ENCODE peak calls at places on chromosomes 11 and 22, in seven cellular contexts. J is neuronal stem cell, W is H9, F is IMR-90, D is H1, V is mesendoderm, E is trophoblast cell. S is an unnamed sample. For H3K27me3, the result is how much of the 10 kb centered on the place peaks cover.

GRCh38 chr22:19620742-19621371 is 93.4 kb upstream of the SEPTIN5 start:
- DNase-seq in V (no peak), W (no peak), J (no peak), E (no peak), F (no peak), D (no peak), S (no peak)

GRCh38 chr22:17785185-17786184 is 11.2 kb upstream of the BID start:
- DNase-seq in D (peak), F (no peak), E (peak), W (peak), J (no peak), V (peak), S (peak)

GRCh38 chr11:1375161-1375954 is 14.4 kb upstream of the BRSK2 start:
- DNase-seq in D (no peak), V (no peak), E (no peak), J (no peak), W (no peak), F (no peak), S (no peak)

GRCh38 chr11:95599959-95600586 is 189.5 kb downstream of the FAM76B start:
- DNase-seq in E (no peak), J (no peak), D (no peak), V (no peak), F (no peak), W (no peak), S (no peak)

GRCh38 chr11:128417607-128418324 is 169.6 kb downstream of the ETS1 start:
- DNase-seq in V (no peak), D (no peak), E (no peak), F (peak), W (no peak), J (no peak), S (peak)

GRCh38 chr22:39482768-39483167 is 19.3 kb upstream of the MIEF1 start:
- DNase-seq in E (no peak), F (peak), V (no peak), W (no peak), J (no peak), D (no peak), S (peak)

GRCh38 chr11:118687906-118688305 is 8.5 kb upstream of the TREH start:
- DNase-seq in D (no peak), W (no peak), F (no peak), J (no peak), E (no peak), V (no peak), S (no peak)

GRCh38 chr11:47723041-47723440 is 7.9 kb upstream of the AGBL2 start:
- DNase-seq in E (peak), F (no peak), V (no peak), W (no peak), D (no peak), J (no peak), S (no peak)

GRCh38 chr22:50010676-50011446 is 1.7 kb downstream of the IL17REL start:
- DNase-seq in E (no peak), F (no peak), V (no peak), J (no peak), W (peak), D (peak), S (no peak)

GRCh38 chr11:113715882-113716625 is 9.9 kb upstream of the TMPRSS5 start:
- DNase-seq in W (no peak), F (no peak), V (no peak), E (no peak), D (no peak), J (no peak), S (no peak)

GRCh38 chr22:37777122-37777687 is 30.5 kb upstream of the GCAT start:
- DNase-seq in D (no peak), V (peak), J (no peak), E (peak), W (no peak), F (peak), S (peak)

GRCh38 chr11:14793546-14793945 is 98.5 kb downstream of the CYP2R1 start:
- DNase-seq in F (no peak), V (no peak), W (no peak), J (no peak), D (no peak), E (no peak), S (no peak)

GRCh38 chr11:22699388-22699787 is 33.0 kb downstream of the GAS2 start:
- DNase-seq in D (no peak), F (no peak), E (no peak), W (no peak), V (no peak), J (no peak), S (no peak)

GRCh38 chr11:120579601-120580000 is 68.1 kb downstream of the GRIK4 start:
- DNase-seq in D (no peak), F (no peak), V (no peak), E (no peak), J (no peak), W (no peak), S (no peak)

GRCh38 chr11:120577624-120578363 is 66.2 kb downstream of the GRIK4 start:
- DNase-seq in V (no peak), F (no peak), E (no peak), D (no peak), W (no peak), J (no peak), S (no peak)

GRCh38 chr11:120577041-120577440 is 65.5 kb downstream of the GRIK4 start:
- DNase-seq in V (no peak), W (no peak), E (no peak), J (no peak), F (no peak), D (no peak), S (no peak)

GRCh38 chr11:120576606-120577005 is 65.1 kb downstream of the GRIK4 start:
- DNase-seq in E (no peak), D (no peak), V (no peak), J (no peak), W (no peak), F (no peak), S (no peak)

GRCh38 chr11:120578591-120579154 is 67.1 kb downstream of the GRIK4 start:
- DNase-seq in F (no peak), E (no peak), D (no peak), W (no peak), J (no peak), V (no peak), S (no peak)
- H3K27me3 ChIP-seq in F (under half), E (under half), D (under half), W (under half), J (under half), V (under half), S (half or more)

GRCh38 chr11:27596802-27597201 is 90.2 kb upstream of the LIN7C start:
- DNase-seq in W (no peak), J (no peak), D (no peak), F (no peak), V (no peak), E (no peak), S (no peak)
- H4K8ac ChIP-seq in W (no peak), J (no peak), D (no peak), F (no peak), V (no peak), E (no peak), S (no peak)

DNA sequence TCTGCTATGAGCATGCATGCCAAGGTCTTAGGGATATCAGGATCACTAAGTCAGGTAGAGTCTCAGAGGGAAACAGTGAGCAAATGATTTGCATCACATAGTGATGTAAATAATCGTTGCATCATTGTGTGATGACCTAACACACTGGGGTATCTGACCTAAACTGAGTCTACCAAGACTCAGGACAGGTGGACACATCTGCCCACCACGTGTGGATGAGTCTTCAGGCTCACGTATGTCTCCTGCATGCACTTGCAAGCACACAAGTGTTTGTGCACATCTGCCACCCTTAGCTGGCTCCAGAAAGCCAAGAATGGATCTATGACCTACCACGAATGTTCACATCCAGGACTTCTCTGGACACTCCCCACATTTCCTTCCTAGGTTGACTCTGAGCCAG is 111.2 kb downstream of the FEZ1 start:
- DNase-seq in V (no peak), W (no peak), E (no peak), D (no peak), J (no peak), F (no peak), S (no peak)
- H3K27me3 ChIP-seq in V (under half), W (under half), E (under half), D (under half), J (under half), F (under half), S (under half)

GRCh38 chr11:6437993-6438392 is 2.8 kb downstream of the HPX start:
- DNase-seq in D (no peak), W (no peak), E (no peak), J (no peak), F (no peak), V (no peak), S (no peak)
- H4K8ac ChIP-seq in D (no peak), W (no peak), E (no peak), J (no peak), F (no peak), V (no peak), S (no peak)

DNA sequence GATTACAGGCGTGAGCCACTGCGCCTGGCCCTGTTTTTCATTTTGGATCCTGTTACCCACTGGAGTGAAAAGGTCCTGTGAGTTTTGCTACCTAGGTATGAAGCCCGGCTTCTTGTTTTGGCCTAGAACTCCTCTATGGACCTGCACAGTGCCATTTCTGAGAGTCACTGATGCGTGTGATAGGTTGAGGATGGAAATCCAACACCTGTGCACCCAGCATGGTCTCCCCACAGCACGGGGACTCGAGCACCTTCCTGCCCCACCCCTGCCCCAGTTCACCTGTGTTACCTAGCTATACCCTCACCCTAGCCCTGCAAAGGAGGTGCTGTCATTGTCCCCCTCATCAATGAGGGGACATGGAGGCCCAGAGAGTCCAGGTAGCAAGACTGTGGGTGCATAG is 5.1 kb downstream of the FBLN1 start:
- DNase-seq in D (no peak), E (no peak), J (no peak), F (no peak), W (no peak), V (no peak), S (no peak)
- H3K27me3 ChIP-seq in D (under half), E (under half), J (under half), F (under half), W (under half), V (under half), S (under half)

DNA sequence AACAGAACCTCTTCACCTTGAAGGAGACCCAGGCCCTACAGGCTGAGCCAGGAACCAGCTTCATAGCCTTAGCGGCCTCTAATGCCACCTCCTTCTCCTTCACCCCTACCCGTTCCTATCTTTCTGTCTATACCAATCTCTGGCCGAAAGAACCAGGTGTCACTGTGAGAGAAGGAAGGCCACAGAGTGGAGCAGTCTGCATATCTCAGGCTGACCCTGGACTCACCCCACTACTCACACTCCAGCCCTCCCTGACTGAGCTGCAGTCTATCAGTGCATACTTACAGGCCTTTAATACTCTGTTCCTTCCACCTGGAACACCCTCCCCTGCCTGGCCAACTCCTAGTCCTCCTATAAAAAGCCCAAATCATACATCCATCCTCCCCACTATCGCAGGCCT is 32.7 kb downstream of the ARAP1 start:
- DNase-seq in J (no peak), E (no peak), W (no peak), D (no peak), V (no peak), F (no peak), S (no peak)
- H4K8ac ChIP-seq in J (no peak), E (no peak), W (no peak), D (no peak), V (no peak), F (no peak), S (no peak)

GRCh38 chr11:68383976-68384501 is 71.6 kb downstream of the LRP5 start:
- DNase-seq in D (peak), F (peak), E (peak), V (peak), J (peak), W (peak), S (peak)
- H3K27me3 ChIP-seq in D (under half), F (under half), E (under half), V (under half), J (under half), W (under half), S (under half)

S was measured in mesenchymal stem cell.